ENCODE peak calls at places on chromosomes 11 and 22, in four cellular contexts. U is B cell, J is hypothalamus, N is H7. D is an unnamed sample.

GRCh38 chr11:446886-447285 is 3.2 kb upstream of the PTDSS2 start:
- DNase-seq in U (no peak), J (no peak), N (no peak), D (peak)

GRCh38 chr22:50719814-50720300 is 18.1 kb upstream of the ACR start:
- DNase-seq in U (no peak), J (no peak), N (no peak), D (no peak)

GRCh38 chr22:42385691-42386090 is 46.5 kb downstream of the NFAM1 start:
- DNase-seq in U (no peak), J (peak), N (no peak), D (no peak)

GRCh38 chr11:65496304-65497140 is 2.3 kb upstream of the MALAT1 start:
- DNase-seq in U (no peak), J (no peak), N (no peak), D (no peak)

GRCh38 chr11:72684236-72684912 is 10.2 kb upstream of the PDE2A start:
- DNase-seq in U (peak), J (no peak), N (peak), D (peak)

GRCh38 chr22:42994917-42995562 is 19.9 kb downstream of the PACSIN2 start:
- DNase-seq in U (no peak), J (no peak), N (no peak), D (peak)

GRCh38 chr22:20458530-20459151 is 21.0 kb upstream of the SCARF2 start:
- DNase-seq in U (no peak), J (no peak), N (no peak), D (no peak)

GRCh38 chr11:5891216-5891800 is 1.7 kb upstream of the OR52E5 start:
- DNase-seq in U (peak), J (no peak), N (no peak), D (peak)